ENCODE peak calls at places on chromosome 3, in seven cellular contexts. One of them, this sample, is unnamed.

GRCh38 chr3:177141471-177141870 is 55.8 kb downstream of the TBL1XR1 start:
- DNase-seq in stimulated activated CD8-positive, alpha-beta memory T cell treated with anti-CD3 and anti-CD28 coated beads, Interleukin-4, amount 100 ng/mL, for 48 hours: no peak
- DNase-seq in fibroblast of mammary gland: no peak
- DNase-seq in neural crest cell: no peak
- DNase-seq in iris pigment epithelial cell: no peak
- DNase-seq in RCC 7860: no peak
- DNase-seq in endodermal cell: no peak
- DNase-seq in this sample: no peak

GRCh38 chr3:53350652-53351051 is 3.3 kb upstream of the DCP1A start:
- DNase-seq in stimulated activated CD8-positive, alpha-beta memory T cell treated with anti-CD3 and anti-CD28 coated beads, Interleukin-4, amount 100 ng/mL, for 48 hours: no peak
- DNase-seq in fibroblast of mammary gland: peak; percentile 45
- DNase-seq in neural crest cell: no peak
- DNase-seq in iris pigment epithelial cell: peak; percentile 53
- DNase-seq in RCC 7860: no peak
- DNase-seq in endodermal cell: peak; percentile 58
- DNase-seq in this sample: no peak

GRCh38 chr3:53222183-53222901 is 33.5 kb downstream of the TKT start:
- DNase-seq in stimulated activated CD8-positive, alpha-beta memory T cell treated with anti-CD3 and anti-CD28 coated beads, Interleukin-4, amount 100 ng/mL, for 48 hours: no peak
- DNase-seq in fibroblast of mammary gland: no peak
- DNase-seq in neural crest cell: no peak
- DNase-seq in iris pigment epithelial cell: no peak
- DNase-seq in RCC 7860: no peak
- DNase-seq in endodermal cell: peak; percentile 55
- DNase-seq in this sample: no peak

GRCh38 chr3:146184616-146185015 is 23.6 kb upstream of the PLOD2 start:
- DNase-seq in stimulated activated CD8-positive, alpha-beta memory T cell treated with anti-CD3 and anti-CD28 coated beads, Interleukin-4, amount 100 ng/mL, for 48 hours: no peak
- DNase-seq in fibroblast of mammary gland: peak; percentile 72
- DNase-seq in neural crest cell: no peak
- DNase-seq in iris pigment epithelial cell: no peak
- DNase-seq in RCC 7860: peak; percentile 53
- DNase-seq in endodermal cell: no peak
- DNase-seq in this sample: no peak

GRCh38 chr3:157531301-157531660 is 28.1 kb upstream of the VEPH1 start:
- DNase-seq in stimulated activated CD8-positive, alpha-beta memory T cell treated with anti-CD3 and anti-CD28 coated beads, Interleukin-4, amount 100 ng/mL, for 48 hours: no peak
- DNase-seq in fibroblast of mammary gland: peak; percentile 54
- DNase-seq in neural crest cell: no peak
- DNase-seq in iris pigment epithelial cell: no peak
- DNase-seq in RCC 7860: no peak
- DNase-seq in endodermal cell: no peak
- DNase-seq in this sample: peak; percentile 74

GRCh38 chr3:122858373-122858772 is 63.5 kb downstream of the SLC49A4 start:
- DNase-seq in stimulated activated CD8-positive, alpha-beta memory T cell treated with anti-CD3 and anti-CD28 coated beads, Interleukin-4, amount 100 ng/mL, for 48 hours: no peak
- DNase-seq in fibroblast of mammary gland: peak; percentile 52
- DNase-seq in neural crest cell: no peak
- DNase-seq in iris pigment epithelial cell: peak; percentile 40
- DNase-seq in RCC 7860: peak; percentile 18
- DNase-seq in endodermal cell: no peak
- DNase-seq in this sample: no peak

GRCh38 chr3:69865920-69866679 is 126.8 kb downstream of the MITF start:
- DNase-seq in stimulated activated CD8-positive, alpha-beta memory T cell treated with anti-CD3 and anti-CD28 coated beads, Interleukin-4, amount 100 ng/mL, for 48 hours: no peak
- DNase-seq in fibroblast of mammary gland: no peak
- DNase-seq in neural crest cell: no peak
- DNase-seq in iris pigment epithelial cell: no peak
- DNase-seq in RCC 7860: peak; percentile 36
- DNase-seq in endodermal cell: peak; percentile 57
- DNase-seq in this sample: no peak

GRCh38 chr3:35439626-35440025 is 199.7 kb upstream of the ARPP21 start:
- DNase-seq in stimulated activated CD8-positive, alpha-beta memory T cell treated with anti-CD3 and anti-CD28 coated beads, Interleukin-4, amount 100 ng/mL, for 48 hours: no peak
- DNase-seq in fibroblast of mammary gland: no peak
- DNase-seq in neural crest cell: no peak
- DNase-seq in iris pigment epithelial cell: no peak
- DNase-seq in RCC 7860: no peak
- DNase-seq in endodermal cell: no peak
- DNase-seq in this sample: no peak

GRCh38 chr3:17369973-17370372 is 372.5 kb downstream of the TBC1D5 start:
- DNase-seq in stimulated activated CD8-positive, alpha-beta memory T cell treated with anti-CD3 and anti-CD28 coated beads, Interleukin-4, amount 100 ng/mL, for 48 hours: no peak
- DNase-seq in fibroblast of mammary gland: no peak
- DNase-seq in neural crest cell: no peak
- DNase-seq in iris pigment epithelial cell: no peak
- DNase-seq in RCC 7860: no peak
- DNase-seq in endodermal cell: no peak
- DNase-seq in this sample: no peak

GRCh38 chr3:157373783-157374182 is 62.9 kb upstream of the PTX3 start:
- DNase-seq in stimulated activated CD8-positive, alpha-beta memory T cell treated with anti-CD3 and anti-CD28 coated beads, Interleukin-4, amount 100 ng/mL, for 48 hours: no peak
- DNase-seq in fibroblast of mammary gland: peak; percentile 66
- DNase-seq in neural crest cell: no peak
- DNase-seq in iris pigment epithelial cell: no peak
- DNase-seq in RCC 7860: no peak
- DNase-seq in endodermal cell: peak; percentile 72
- DNase-seq in this sample: peak; percentile 29

GRCh38 chr3:50539356-50539838 is 28.1 kb downstream of the C3orf18 start:
- DNase-seq in stimulated activated CD8-positive, alpha-beta memory T cell treated with anti-CD3 and anti-CD28 coated beads, Interleukin-4, amount 100 ng/mL, for 48 hours: no peak
- DNase-seq in fibroblast of mammary gland: no peak
- DNase-seq in neural crest cell: no peak
- DNase-seq in iris pigment epithelial cell: no peak
- DNase-seq in RCC 7860: no peak
- DNase-seq in endodermal cell: peak; percentile 67
- DNase-seq in this sample: no peak

GRCh38 chr3:38173834-38174418 is 8.6 kb downstream of the OXSR1 start:
- DNase-seq in stimulated activated CD8-positive, alpha-beta memory T cell treated with anti-CD3 and anti-CD28 coated beads, Interleukin-4, amount 100 ng/mL, for 48 hours: no peak
- DNase-seq in fibroblast of mammary gland: no peak
- DNase-seq in neural crest cell: no peak
- DNase-seq in iris pigment epithelial cell: no peak
- DNase-seq in RCC 7860: no peak
- DNase-seq in endodermal cell: no peak
- DNase-seq in this sample: no peak

GRCh38 chr3:148464246-148464645 is 233.5 kb upstream of the AGTR1 start:
- DNase-seq in stimulated activated CD8-positive, alpha-beta memory T cell treated with anti-CD3 and anti-CD28 coated beads, Interleukin-4, amount 100 ng/mL, for 48 hours: no peak
- DNase-seq in fibroblast of mammary gland: peak; percentile 42
- DNase-seq in neural crest cell: no peak
- DNase-seq in iris pigment epithelial cell: peak; percentile 37
- DNase-seq in RCC 7860: peak; percentile 31
- DNase-seq in endodermal cell: no peak
- DNase-seq in this sample: peak; percentile 17

GRCh38 chr3:71076361-71076997 is 507.0 kb downstream of the FOXP1 start:
- DNase-seq in stimulated activated CD8-positive, alpha-beta memory T cell treated with anti-CD3 and anti-CD28 coated beads, Interleukin-4, amount 100 ng/mL, for 48 hours: no peak
- DNase-seq in fibroblast of mammary gland: peak; percentile 89
- DNase-seq in neural crest cell: no peak
- DNase-seq in iris pigment epithelial cell: peak; percentile 84
- DNase-seq in RCC 7860: peak; percentile 13
- DNase-seq in endodermal cell: no peak
- DNase-seq in this sample: no peak

GRCh38 chr3:142888099-142888483 is 792 bp downstream of the PCOLCE2 start:
- DNase-seq in stimulated activated CD8-positive, alpha-beta memory T cell treated with anti-CD3 and anti-CD28 coated beads, Interleukin-4, amount 100 ng/mL, for 48 hours: no peak
- DNase-seq in fibroblast of mammary gland: peak; percentile 66
- DNase-seq in neural crest cell: peak; percentile 35
- DNase-seq in iris pigment epithelial cell: peak; percentile 27
- DNase-seq in RCC 7860: peak; percentile 29
- DNase-seq in endodermal cell: no peak
- DNase-seq in this sample: peak; percentile 25

GRCh38 chr3:19543212-19543841 is 390.7 kb downstream of the EFHB start:
- DNase-seq in stimulated activated CD8-positive, alpha-beta memory T cell treated with anti-CD3 and anti-CD28 coated beads, Interleukin-4, amount 100 ng/mL, for 48 hours: no peak
- DNase-seq in fibroblast of mammary gland: no peak
- DNase-seq in neural crest cell: no peak
- DNase-seq in iris pigment epithelial cell: peak; percentile 0
- DNase-seq in RCC 7860: peak; percentile 15
- DNase-seq in endodermal cell: peak; percentile 67
- DNase-seq in this sample: no peak

GRCh38 chr3:60955034-60955433 is 296.2 kb downstream of the FHIT start:
- DNase-seq in stimulated activated CD8-positive, alpha-beta memory T cell treated with anti-CD3 and anti-CD28 coated beads, Interleukin-4, amount 100 ng/mL, for 48 hours: no peak
- DNase-seq in fibroblast of mammary gland: no peak
- DNase-seq in neural crest cell: no peak
- DNase-seq in iris pigment epithelial cell: no peak
- DNase-seq in RCC 7860: no peak
- DNase-seq in endodermal cell: no peak
- DNase-seq in this sample: no peak

GRCh38 chr3:12566976-12567375 is 10.1 kb downstream of the MKRN2 start:
- DNase-seq in stimulated activated CD8-positive, alpha-beta memory T cell treated with anti-CD3 and anti-CD28 coated beads, Interleukin-4, amount 100 ng/mL, for 48 hours: no peak
- DNase-seq in fibroblast of mammary gland: no peak
- DNase-seq in neural crest cell: no peak
- DNase-seq in iris pigment epithelial cell: no peak
- DNase-seq in RCC 7860: no peak
- DNase-seq in endodermal cell: no peak
- DNase-seq in this sample: no peak

GRCh38 chr3:117873236-117873635 is 1161.4 kb downstream of the IGSF11 start:
- DNase-seq in stimulated activated CD8-positive, alpha-beta memory T cell treated with anti-CD3 and anti-CD28 coated beads, Interleukin-4, amount 100 ng/mL, for 48 hours: no peak
- DNase-seq in fibroblast of mammary gland: no peak
- DNase-seq in neural crest cell: no peak
- DNase-seq in iris pigment epithelial cell: no peak
- DNase-seq in RCC 7860: no peak
- DNase-seq in endodermal cell: no peak
- DNase-seq in this sample: no peak

GRCh38 chr3:193744048-193744821 is 151.2 kb downstream of the OPA1 start:
- DNase-seq in stimulated activated CD8-positive, alpha-beta memory T cell treated with anti-CD3 and anti-CD28 coated beads, Interleukin-4, amount 100 ng/mL, for 48 hours: no peak
- DNase-seq in fibroblast of mammary gland: no peak
- DNase-seq in neural crest cell: no peak
- DNase-seq in iris pigment epithelial cell: peak; percentile 3
- DNase-seq in RCC 7860: peak; percentile 77
- DNase-seq in endodermal cell: peak; percentile 67
- DNase-seq in this sample: peak; percentile 13

This sample was measured in astrocyte.